ENCODE peak calls at places on chromosomes 12 and 14, in ten cellular contexts. X is Ammon's horn; G is right cardiac atrium; W is AG08396; U is ovary; H is activated CD4-positive, alpha-beta T cell treated with anti-CD3 and anti-CD28 coated beads for 48 hours; E is iris pigment epithelial cell; B is cardiac muscle cell; T is Calu3; J is NCI-H1105. R is an unnamed sample.

GRCh38 chr14:61190341-61190740 is 90.8 kb downstream of the TMEM30B start:
- DNase-seq in X (no peak), G (no peak), W (no peak), U (no peak), H (no peak), E (peak; percentile 52), B (no peak), T (no peak), J (no peak), R (no peak)

GRCh38 chr12:65643595-65644386 is 180.5 kb upstream of the HMGA2 start:
- DNase-seq in X (no peak), G (no peak), W (no peak), U (no peak), H (no peak), E (peak; percentile 53), B (no peak), T (no peak), J (no peak), R (no peak)

GRCh38 chr14:100979780-100980179 is 76.3 kb upstream of the RTL1 start:
- DNase-seq in X (no peak), G (no peak), W (no peak), U (no peak), H (no peak), E (peak; percentile 81), B (peak; percentile 43), T (no peak), J (no peak), R (no peak)

GRCh38 chr12:122871851-122872785 is 23.8 kb downstream of the VPS37B start:
- DNase-seq in X (no peak), G (peak; percentile 66), W (peak; percentile 81), U (peak; percentile 20), H (peak; percentile 77), E (peak; percentile 69), B (peak; percentile 73), T (peak; percentile 87), J (no peak), R (peak; percentile 65)

GRCh38 chr14:79161576-79161975 is 991.4 kb downstream of the NRXN3 start:
- DNase-seq in X (no peak), G (no peak), W (peak; percentile 5), U (no peak), H (no peak), E (peak; percentile 22), B (peak; percentile 20), T (no peak), J (no peak), R (peak; percentile 59)

GRCh38 chr14:89493406-89493805 is 76.4 kb upstream of the FOXN3 start:
- DNase-seq in X (no peak), G (no peak), W (no peak), U (no peak), H (no peak), E (no peak), B (no peak), T (no peak), J (no peak), R (no peak)

GRCh38 chr12:53844989-53845836 is 93.4 kb upstream of the HOXC13 start:
- DNase-seq in X (no peak), G (no peak), W (peak; percentile 53), U (no peak), H (no peak), E (peak; percentile 31), B (peak; percentile 13), T (peak; percentile 60), J (no peak), R (no peak)

GRCh38 chr14:104084251-104085002 is 1.1 kb upstream of the ASPG start:
- DNase-seq in X (no peak), G (no peak), W (no peak), U (peak; percentile 26), H (no peak), E (peak; percentile 31), B (peak; percentile 81), T (no peak), J (no peak), R (peak; percentile 11)

GRCh38 chr12:3520168-3520567 is 29.2 kb downstream of the PRMT8 start:
- DNase-seq in X (no peak), G (peak; percentile 44), W (no peak), U (no peak), H (no peak), E (no peak), B (peak; percentile 4), T (peak; percentile 27), J (peak; percentile 86), R (no peak)

GRCh38 chr14:21308479-21309237 is 28.8 kb downstream of the RPGRIP1 start:
- DNase-seq in X (peak; percentile 85), G (peak; percentile 64), W (no peak), U (peak; percentile 16), H (peak; percentile 87), E (peak; percentile 94), B (peak; percentile 93), T (peak; percentile 88), J (no peak), R (peak; percentile 94)

GRCh38 chr12:55728932-55729591 is at the start of gene CD63:
- DNase-seq in X (peak; percentile 91), G (peak; percentile 93), W (peak; percentile 97), U (peak; percentile 94), H (peak; percentile 83), E (peak; percentile 92), B (peak; percentile 95), T (peak; percentile 93), J (peak; percentile 37), R (peak; percentile 96)

GRCh38 chr12:103751171-103751570 is 89.9 kb downstream of the NT5DC3 start:
- DNase-seq in X (no peak), G (no peak), W (no peak), U (no peak), H (no peak), E (no peak), B (no peak), T (no peak), J (no peak), R (no peak)

GRCh38 chr14:63860146-63860545 is 7.3 kb downstream of the SYNE2 start:
- DNase-seq in X (no peak), G (no peak), W (no peak), U (no peak), H (no peak), E (no peak), B (no peak), T (no peak), J (no peak), R (no peak)

GRCh38 chr12:1170411-1170810 is 179.4 kb downstream of the ERC1 start:
- DNase-seq in X (no peak), G (no peak), W (no peak), U (no peak), H (no peak), E (no peak), B (no peak), T (no peak), J (no peak), R (no peak)

GRCh38 chr12:127649951-127650350 is 617.0 kb upstream of the TMEM132C start:
- DNase-seq in X (no peak), G (no peak), W (no peak), U (no peak), H (no peak), E (no peak), B (no peak), T (no peak), J (no peak), R (no peak)

GRCh38 chr12:119565404-119565803 is 28.2 kb upstream of the TMEM233 start:
- DNase-seq in X (no peak), G (no peak), W (no peak), U (no peak), H (no peak), E (no peak), B (no peak), T (peak; percentile 24), J (no peak), R (no peak)

GRCh38 chr12:93156091-93156490 is 221.6 kb upstream of the NUDT4 start:
- DNase-seq in X (peak; percentile 67), G (no peak), W (no peak), U (no peak), H (no peak), E (no peak), B (no peak), T (no peak), J (peak; percentile 79), R (no peak)

GRCh38 chr14:66036598-66036997 is 449.6 kb upstream of the CCDC196 start:
- DNase-seq in X (no peak), G (no peak), W (no peak), U (no peak), H (no peak), E (no peak), B (no peak), T (no peak), J (no peak), R (no peak)

GRCh38 chr12:57027805-57028153 is 11.4 kb upstream of the TAC3 start:
- DNase-seq in X (no peak), G (no peak), W (no peak), U (no peak), H (peak; percentile 33), E (no peak), B (no peak), T (no peak), J (no peak), R (no peak)

GRCh38 chr14:104291123-104292000 is 153.0 kb downstream of the KIF26A start:
- DNase-seq in X (no peak), G (peak; percentile 13), W (no peak), U (peak; percentile 21), H (no peak), E (no peak), B (no peak), T (no peak), J (no peak), R (no peak)

GRCh38 chr14:89351364-89351957 is 65.6 kb downstream of the FOXN3 start:
- DNase-seq in X (no peak), G (no peak), W (no peak), U (peak; percentile 74), H (no peak), E (peak; percentile 35), B (peak; percentile 62), T (no peak), J (no peak), R (peak; percentile 51)

GRCh38 chr12:130162771-130163460 is 652 bp downstream of the FZD10 start:
- DNase-seq in X (no peak), G (no peak), W (peak; percentile 15), U (no peak), H (peak; percentile 11), E (no peak), B (peak; percentile 1), T (no peak), J (no peak), R (no peak)

GRCh38 chr14:103862393-103862782 is 15.0 kb upstream of the PPP1R13B start:
- DNase-seq in X (no peak), G (no peak), W (no peak), U (no peak), H (no peak), E (no peak), B (no peak), T (no peak), J (no peak), R (no peak)

GRCh38 chr12:124036117-124037109 is 63.4 kb downstream of the ZNF664 start:
- DNase-seq in X (peak; percentile 60), G (peak; percentile 39), W (peak; percentile 60), U (peak; percentile 63), H (peak; percentile 49), E (peak; percentile 35), B (peak; percentile 57), T (peak; percentile 50), J (peak; percentile 34), R (peak; percentile 70)

GRCh38 chr14:51626788-51627187 is 24.9 kb upstream of the FRMD6 start:
- DNase-seq in X (no peak), G (no peak), W (no peak), U (no peak), H (no peak), E (no peak), B (no peak), T (no peak), J (no peak), R (no peak)

GRCh38 chr14:38404100-38404541 is 148.2 kb upstream of the CLEC14A start:
- DNase-seq in X (no peak), G (no peak), W (peak; percentile 10), U (no peak), H (no peak), E (peak; percentile 89), B (peak; percentile 74), T (no peak), J (no peak), R (no peak)

GRCh38 chr14:92452471-92452870 is 61.1 kb upstream of the RIN3 start:
- DNase-seq in X (no peak), G (no peak), W (no peak), U (no peak), H (no peak), E (no peak), B (no peak), T (no peak), J (no peak), R (no peak)

GRCh38 chr12:133058203-133059125 is 21.2 kb downstream of the ZNF84 start:
- DNase-seq in X (no peak), G (no peak), W (no peak), U (no peak), H (no peak), E (no peak), B (no peak), T (no peak), J (no peak), R (no peak)

R was measured in hepatocyte.